ENCODE peak calls at places on chromosomes 6 and 20, in seven cellular contexts. J is SK-N-SH, E is prostate gland, W is endothelial cell of umbilical vein, S is upper lobe of left lung, H is GM12891, Z is SK-N-MC. T is an unnamed sample.

GRCh38 chr6:137210903-137211302 is 8.3 kb downstream of the IFNGR1 start:
- DNase-seq in J (no peak), E (no peak), W (peak; percentile 56), S (no peak), H (no peak), Z (no peak), T (no peak)

GRCh38 chr6:72553531-72554202 is 68.2 kb upstream of the KCNQ5 start:
- DNase-seq in J (no peak), E (no peak), W (peak; percentile 3), S (no peak), H (no peak), Z (no peak), T (no peak)

GRCh38 chr20:58851969-58852458 is 502 bp upstream of the GNAS start:
- DNase-seq in J (no peak), E (no peak), W (no peak), S (no peak), H (no peak), Z (no peak), T (no peak)

GRCh38 chr20:32959351-32960221 is 44.6 kb downstream of the SUN5 start:
- DNase-seq in J (no peak), E (no peak), W (no peak), S (no peak), H (no peak), Z (no peak), T (peak; percentile 36)

GRCh38 chr20:16898433-16898832 is 150.3 kb downstream of the OTOR start:
- DNase-seq in J (no peak), E (no peak), W (no peak), S (no peak), H (no peak), Z (no peak), T (no peak)

GRCh38 chr20:13571662-13572061 is 67.1 kb downstream of the TASP1 start:
- DNase-seq in J (no peak), E (no peak), W (no peak), S (no peak), H (no peak), Z (no peak), T (no peak)

GRCh38 chr6:124943658-124944057 is 18.6 kb upstream of the RNF217 start:
- DNase-seq in J (no peak), E (no peak), W (no peak), S (no peak), H (no peak), Z (no peak), T (no peak)

GRCh38 chr6:10528170-10528981 is 7.2 kb downstream of the GCNT2 start:
- DNase-seq in J (no peak), E (peak; percentile 64), W (peak; percentile 85), S (peak; percentile 74), H (no peak), Z (no peak), T (no peak)

GRCh38 chr6:105898286-105898685 is 187.8 kb upstream of the PRDM1 start:
- DNase-seq in J (no peak), E (no peak), W (no peak), S (no peak), H (no peak), Z (no peak), T (no peak)

GRCh38 chr6:10763006-10763405 is 15.4 kb downstream of the TMEM14B start:
- DNase-seq in J (no peak), E (no peak), W (peak; percentile 53), S (no peak), H (no peak), Z (no peak), T (no peak)

GRCh38 chr6:6564154-6564553 is 24.4 kb upstream of the LY86 start:
- DNase-seq in J (no peak), E (no peak), W (no peak), S (no peak), H (no peak), Z (no peak), T (no peak)

GRCh38 chr6:129501401-129502051 is 208.5 kb downstream of the ARHGAP18 start:
- DNase-seq in J (no peak), E (peak; percentile 84), W (peak; percentile 61), S (peak; percentile 86), H (no peak), Z (no peak), T (peak; percentile 73)

GRCh38 chr6:127069659-127070279 is 48.7 kb upstream of the RSPO3 start:
- DNase-seq in J (peak; percentile 8), E (no peak), W (peak; percentile 55), S (no peak), H (no peak), Z (no peak), T (no peak)

GRCh38 chr6:132734694-132735236 is 20.9 kb upstream of the VNN1 start:
- DNase-seq in J (no peak), E (no peak), W (no peak), S (no peak), H (no peak), Z (no peak), T (no peak)

GRCh38 chr20:32807706-32808105 is 12.0 kb upstream of the MAPRE1 start:
- DNase-seq in J (no peak), E (no peak), W (no peak), S (no peak), H (no peak), Z (no peak), T (no peak)

GRCh38 chr20:36523341-36523740 is 18.0 kb upstream of the MYL9 start:
- DNase-seq in J (no peak), E (no peak), W (peak; percentile 24), S (no peak), H (no peak), Z (peak; percentile 78), T (no peak)

GRCh38 chr20:36527331-36528125 is 13.8 kb upstream of the MYL9 start:
- DNase-seq in J (no peak), E (no peak), W (no peak), S (no peak), H (no peak), Z (no peak), T (peak; percentile 89)

GRCh38 chr20:36526521-36527011 is 14.8 kb upstream of the MYL9 start:
- DNase-seq in J (no peak), E (no peak), W (no peak), S (no peak), H (no peak), Z (no peak), T (peak; percentile 76)

GRCh38 chr20:36528176-36528874 is 13.0 kb upstream of the MYL9 start:
- DNase-seq in J (no peak), E (no peak), W (no peak), S (no peak), H (no peak), Z (no peak), T (no peak)

DNA sequence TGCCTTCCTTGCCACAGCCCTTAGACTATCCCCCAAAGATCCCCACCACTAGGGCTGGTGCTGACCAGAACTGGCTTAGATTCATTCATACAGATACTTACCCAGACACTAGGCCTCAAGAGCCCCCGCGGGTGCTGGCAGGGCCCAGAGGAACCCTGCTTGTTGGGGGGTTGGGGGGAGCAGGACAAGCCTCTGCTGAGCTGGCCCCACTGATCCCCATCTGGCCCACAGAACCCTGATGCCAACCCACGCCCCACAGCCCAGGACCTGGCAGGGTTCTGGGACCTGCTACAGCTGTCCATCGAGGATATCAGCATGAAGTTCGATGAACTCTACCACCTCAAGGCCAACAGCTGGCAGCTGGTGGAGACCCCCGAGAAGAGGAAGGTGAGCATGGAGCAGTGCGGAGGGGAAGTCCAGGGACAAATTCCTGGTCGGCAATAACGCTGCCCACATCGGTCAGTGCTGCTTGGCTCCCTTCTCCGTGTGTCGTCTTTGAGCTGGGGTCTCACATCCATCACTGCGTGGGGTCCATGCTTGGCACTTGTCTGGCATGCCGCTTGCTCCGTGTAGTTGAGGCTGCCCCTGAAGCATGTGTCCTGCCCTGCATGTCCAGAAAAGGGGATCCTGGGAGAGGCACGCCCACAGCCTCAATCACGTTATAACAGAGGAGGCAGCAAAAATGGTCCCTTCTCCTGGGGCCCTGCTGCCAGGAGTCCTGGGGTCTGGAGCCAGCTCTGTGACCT is 15.5 kb upstream of the MYL9 start:
- DNase-seq in J (no peak), E (no peak), W (no peak), S (no peak), H (no peak), Z (no peak), T (no peak)
- TF ChIP-seq POLR2AphosphoS5 in J (no peak), E (no peak), W (no peak), S (no peak), H (no peak), Z (no peak), T (no peak)

GRCh38 chr20:62928246-62928939 is 2.1 kb upstream of the DIDO1 start:
- DNase-seq in J (no peak), E (no peak), W (peak; percentile 17), S (peak; percentile 21), H (no peak), Z (no peak), T (no peak)
- TF ChIP-seq POLR2AphosphoS5 in J (no peak), E (no peak), W (no peak), S (no peak), H (no peak), Z (no peak), T (no peak)

DNA sequence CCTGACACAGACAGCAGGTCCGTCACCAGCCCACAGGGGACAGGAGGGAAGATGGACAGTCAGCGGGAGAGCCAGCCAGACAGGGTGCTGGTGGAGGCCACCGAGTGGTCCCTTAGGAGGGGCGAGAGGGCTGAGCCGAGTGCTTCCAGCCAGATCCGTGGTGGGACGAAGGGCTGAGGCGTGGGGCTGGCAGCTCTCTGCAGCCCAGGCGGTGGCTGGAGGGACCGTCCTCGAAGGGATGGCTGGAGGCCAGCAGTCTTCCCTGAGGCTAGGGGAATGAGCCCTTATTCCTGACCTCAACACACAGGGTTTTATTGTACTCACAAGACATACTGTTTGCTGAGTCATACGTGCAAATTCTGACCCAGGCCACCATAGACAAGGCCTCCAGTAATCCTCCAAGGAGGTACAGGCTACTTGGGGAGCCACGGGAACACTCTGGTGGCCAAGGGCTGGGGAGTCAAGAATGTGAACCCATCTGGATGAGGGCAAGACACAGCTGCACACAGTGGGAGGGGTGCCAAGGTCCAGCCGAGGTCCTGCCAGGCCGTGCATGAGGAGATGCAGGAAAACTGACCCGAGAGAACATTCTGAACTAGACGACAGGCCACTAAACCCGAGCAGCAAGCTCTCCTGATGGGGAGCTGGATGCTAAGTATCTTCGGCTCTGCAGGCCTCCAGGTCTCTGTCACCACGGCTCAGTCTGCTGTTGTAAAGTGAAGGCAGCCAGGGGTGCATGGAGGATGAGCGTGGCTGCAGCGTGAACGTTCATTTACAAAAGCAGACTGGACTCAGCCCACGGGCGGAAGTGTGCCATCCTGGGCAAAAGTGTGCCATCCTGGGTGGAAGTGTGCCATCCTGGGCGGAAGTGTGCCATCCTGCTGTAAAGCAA is 242.5 kb downstream of the TTLL2 start:
- DNase-seq in J (no peak), E (no peak), W (no peak), S (no peak), H (no peak), Z (no peak), T (peak; percentile 62)
- TF ChIP-seq POLR2AphosphoS5 in J (no peak), E (peak; percentile 5), W (no peak), S (no peak), H (no peak), Z (no peak), T (no peak)

DNA sequence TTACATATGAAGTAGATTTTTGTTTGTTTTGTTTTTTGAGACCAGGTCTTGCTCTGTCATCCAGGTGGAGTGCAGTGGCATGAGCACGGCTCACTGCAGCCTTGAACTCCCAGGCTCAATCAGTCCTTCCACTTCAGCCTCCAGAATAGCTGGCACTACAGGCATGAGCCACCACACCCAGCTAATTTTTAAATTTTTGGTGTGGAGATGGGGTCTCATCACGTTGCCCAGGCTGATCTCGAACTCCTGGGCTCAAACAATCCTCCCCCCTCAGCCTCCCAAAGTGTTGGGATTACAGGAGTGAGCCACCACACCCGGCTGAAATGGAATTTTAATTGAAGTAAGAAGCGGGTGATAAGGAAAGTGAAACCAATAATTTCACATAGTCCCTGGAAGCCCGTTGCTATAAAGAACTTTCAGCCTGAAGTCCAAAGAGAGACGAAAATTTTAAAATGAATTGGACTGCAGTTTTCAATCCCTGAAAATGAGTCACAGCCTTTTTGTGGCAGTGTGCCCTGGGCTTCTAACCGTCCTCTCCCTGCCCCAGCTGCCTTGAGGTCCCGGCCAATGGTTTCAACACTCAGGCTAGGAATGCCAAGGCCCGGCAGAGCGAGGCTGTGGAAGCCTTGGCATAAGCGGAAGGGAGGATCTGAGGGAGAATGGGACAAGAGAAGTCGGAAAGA is 757 bp downstream of the RAET1E start:
- DNase-seq in J (no peak), E (peak; percentile 66), W (peak; percentile 11), S (peak; percentile 58), H (no peak), Z (no peak), T (peak; percentile 96)
- TF ChIP-seq POLR2AphosphoS5 in J (peak; percentile 21), E (peak; percentile 26), W (no peak), S (peak; percentile 32), H (no peak), Z (no peak), T (no peak)

T was measured in sigmoid colon.